ENCODE peak calls at places on chromosomes 3 and 15, in seven cellular contexts. Z is HepG2, N is H1, T is WTC11, W is A549, X is HCT116, H is SK-N-SH. R is an unnamed sample.

GRCh38 chr15:73361331-73361730 is 7.4 kb downstream of the HCN4 start:
- DNase-seq in T (no peak), H (no peak), N (no peak), Z (no peak), X (no peak), W (no peak), R (no peak)

GRCh38 chr15:40047413-40048154 is 8.6 kb upstream of the SRP14 start:
- DNase-seq in X (no peak), N (no peak), Z (no peak), W (peak), T (no peak), H (no peak), R (peak)

GRCh38 chr3:97670952-97671351 is 93.6 kb upstream of the ARL6 start:
- DNase-seq in N (no peak), X (no peak), T (no peak), H (no peak), W (no peak), Z (no peak), R (no peak)

GRCh38 chr3:125266976-125267375 is 54.4 kb upstream of the SLC12A8 start:
- DNase-seq in H (no peak), X (no peak), W (no peak), T (no peak), N (no peak), Z (no peak), R (no peak)

GRCh38 chr15:40843183-40843884 is 514 bp upstream of the SPINT1 start:
- DNase-seq in Z (no peak), T (no peak), N (no peak), W (no peak), X (no peak), H (no peak), R (no peak)

GRCh38 chr3:188914556-188914955 is 257.2 kb upstream of the TPRG1 start:
- DNase-seq in Z (no peak), T (no peak), H (no peak), X (no peak), W (no peak), N (no peak), R (no peak)

GRCh38 chr3:138938056-138938876 is 8.7 kb downstream of the FOXL2 start:
- DNase-seq in T (peak), W (no peak), X (no peak), N (no peak), H (no peak), Z (no peak), R (peak)

GRCh38 chr3:153783106-153783505 is 338.1 kb upstream of the ARHGEF26 start:
- DNase-seq in W (no peak), T (no peak), X (no peak), Z (no peak), H (no peak), N (no peak), R (no peak)

GRCh38 chr3:71066356-71066755 is 517.2 kb downstream of the FOXP1 start:
- DNase-seq in N (no peak), X (no peak), Z (no peak), W (no peak), H (no peak), T (no peak), R (peak)

GRCh38 chr3:141266797-141267555 is 35.4 kb downstream of the PXYLP1 start:
- DNase-seq in T (no peak), N (no peak), Z (no peak), W (no peak), X (no peak), H (no peak), R (no peak)
- TF ChIP-seq MAX in T (no peak), N (no peak), Z (no peak), W (no peak), X (no peak), H (no peak), R (no peak)

DNA sequence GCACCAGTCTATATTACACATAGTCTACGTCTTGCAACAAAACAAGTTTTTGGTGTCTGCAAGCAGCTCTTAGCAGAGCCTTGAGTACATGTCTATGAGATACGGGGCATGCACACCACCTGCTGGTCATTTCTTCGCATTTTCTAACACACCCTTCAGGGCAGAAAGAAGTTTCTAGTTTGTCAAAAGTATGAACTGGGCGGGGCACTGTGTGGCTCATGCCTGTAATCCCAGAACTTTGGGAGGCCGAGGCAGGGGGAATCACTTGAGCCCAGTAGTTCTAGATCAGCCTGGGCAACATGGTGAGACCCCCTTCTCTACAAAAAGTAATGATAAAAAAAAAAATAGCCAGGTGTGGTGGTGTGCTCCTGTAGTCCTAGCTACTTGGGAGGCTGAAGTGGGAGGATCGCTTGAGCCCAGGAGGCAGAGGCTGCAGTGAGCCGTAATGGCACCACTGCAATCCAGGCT is 64.2 kb upstream of the ARL8B start:
- DNase-seq in W (peak), N (peak), T (peak), X (peak), H (peak), Z (peak), R (peak)
- TF ChIP-seq MAX in W (peak), N (no peak), T (no peak), X (peak), H (no peak), Z (no peak), R (peak)

GRCh38 chr15:66484539-66485112 is 12.9 kb downstream of the SNAPC5 start:
- DNase-seq in T (no peak), N (no peak), W (no peak), Z (no peak), H (no peak), X (no peak), R (no peak)

GRCh38 chr15:66483131-66483566 is 14.4 kb downstream of the SNAPC5 start:
- DNase-seq in W (no peak), H (no peak), T (no peak), Z (no peak), X (no peak), N (no peak), R (peak)

GRCh38 chr15:66482539-66482938 is 15.0 kb downstream of the SNAPC5 start:
- DNase-seq in H (no peak), Z (no peak), X (no peak), T (no peak), W (no peak), N (no peak), R (no peak)

GRCh38 chr15:66480267-66480666 is 17.3 kb downstream of the SNAPC5 start:
- DNase-seq in Z (no peak), N (no peak), H (no peak), X (no peak), T (no peak), W (no peak), R (no peak)

GRCh38 chr15:66481107-66481856 is 16.3 kb downstream of the SNAPC5 start:
- DNase-seq in Z (no peak), X (no peak), W (no peak), H (no peak), T (no peak), N (no peak), R (no peak)
- TF ChIP-seq MAX in Z (no peak), X (peak), W (no peak), H (no peak), T (no peak), N (no peak), R (no peak)

GRCh38 chr3:187746479-187747335 is 1.4 kb upstream of the BCL6 start:
- DNase-seq in H (no peak), W (no peak), Z (no peak), T (no peak), X (no peak), N (no peak), R (no peak)

GRCh38 chr3:187747506-187747905 is 2.2 kb upstream of the BCL6 start:
- DNase-seq in T (no peak), H (no peak), W (no peak), N (no peak), Z (no peak), X (no peak), R (no peak)

GRCh38 chr3:187750513-187751123 is 5.3 kb upstream of the BCL6 start:
- DNase-seq in Z (peak), N (no peak), T (no peak), W (peak), H (no peak), X (no peak), R (no peak)

GRCh38 chr3:187748050-187748481 is 2.8 kb upstream of the BCL6 start:
- DNase-seq in Z (peak), N (peak), W (peak), X (peak), T (peak), H (peak), R (peak)

GRCh38 chr3:187750041-187750512 is 4.8 kb upstream of the BCL6 start:
- DNase-seq in N (no peak), H (no peak), T (peak), Z (peak), X (peak), W (peak), R (no peak)
- TF ChIP-seq MAX in N (no peak), H (no peak), T (no peak), Z (no peak), X (no peak), W (peak), R (no peak)

GRCh38 chr3:65836047-65836446 is 202.7 kb downstream of the MAGI1 start:
- DNase-seq in X (no peak), W (no peak), H (no peak), T (no peak), N (no peak), Z (no peak), R (no peak)
- TF ChIP-seq MAX in X (no peak), W (no peak), H (no peak), T (no peak), N (no peak), Z (no peak), R (no peak)

GRCh38 chr3:136432685-136433084 is 182.5 kb downstream of the PCCB start:
- DNase-seq in H (no peak), X (no peak), N (no peak), T (no peak), W (no peak), Z (no peak), R (no peak)
- TF ChIP-seq MAX in H (no peak), X (no peak), N (no peak), T (no peak), W (no peak), Z (no peak), R (no peak)